ENCODE peak calls at places on chromosomes 1 and 21, in four cellular contexts. K, D, T and X are unnamed samples. For H3K4me1, the result is how much of the 10 kb centered on the place peaks cover.

GRCh38 chr21:33071878-33072306 is 2.0 kb downstream of the OLIG1 start:
- DNase-seq in T (no peak), D (no peak), K (no peak), X (no peak)

GRCh38 chr1:23727362-23727811 is 15.9 kb upstream of the ELOA start:
- DNase-seq in T (no peak), K (no peak), D (peak), X (no peak)

GRCh38 chr1:223783676-223784075 is 62.1 kb downstream of the TP53BP2 start:
- DNase-seq in T (no peak), K (no peak), D (no peak), X (no peak)

GRCh38 chr21:15766952-15767603 is 37.3 kb downstream of the USP25 start:
- DNase-seq in K (no peak), D (no peak), T (no peak), X (no peak)

GRCh38 chr1:221327954-221328353 is 413.9 kb downstream of the DUSP10 start:
- DNase-seq in K (no peak), T (no peak), D (no peak), X (no peak)

GRCh38 chr21:25759573-25759972 is 24.8 kb downstream of the GABPA start:
- DNase-seq in T (no peak), D (no peak), K (no peak), X (no peak)

GRCh38 chr1:175182347-175182746 is 10.2 kb downstream of the KIAA0040 start:
- DNase-seq in K (no peak), T (no peak), D (no peak), X (no peak)

GRCh38 chr1:185453496-185454192 is 136.6 kb upstream of the IVNS1ABP start:
- DNase-seq in T (no peak), D (no peak), K (no peak), X (no peak)

GRCh38 chr1:215001419-215002021 is 81.0 kb upstream of the KCNK2 start:
- DNase-seq in D (no peak), T (no peak), K (no peak), X (no peak)

GRCh38 chr1:181129771-181130606 is 41.5 kb downstream of the IER5 start:
- DNase-seq in D (no peak), T (no peak), K (no peak), X (no peak)

GRCh38 chr1:170720661-170721060 is 56.7 kb downstream of the PRRX1 start:
- DNase-seq in T (no peak), K (no peak), D (no peak), X (no peak)

GRCh38 chr1:24236170-24237045 is 49.3 kb upstream of the IFNLR1 start:
- DNase-seq in D (no peak), K (peak), T (no peak), X (no peak)

GRCh38 chr1:37255111-37255795 is 219.1 kb upstream of the ZC3H12A start:
- DNase-seq in D (peak), K (no peak), T (no peak), X (no peak)

GRCh38 chr1:231424950-231425805 is 3.1 kb upstream of the EGLN1 start:
- DNase-seq in K (no peak), D (peak), T (no peak), X (no peak)

GRCh38 chr1:243596441-243597183 is 253.4 kb downstream of the AKT3 start:
- DNase-seq in T (peak), K (no peak), D (no peak), X (no peak)

GRCh38 chr1:1630191-1630964 is 1.6 kb upstream of the MMP23B start:
- DNase-seq in K (no peak), D (no peak), T (peak), X (no peak)

GRCh38 chr1:225517697-225518096 is 89.9 kb upstream of the LBR start:
- DNase-seq in T (no peak), K (no peak), D (no peak), X (no peak)

GRCh38 chr1:230977781-230978490 is 725 bp downstream of the TTC13 start:
- DNase-seq in K (peak), T (peak), D (peak), X (no peak)

GRCh38 chr1:164602480-164603093 is 43.6 kb downstream of the PBX1 start:
- DNase-seq in D (peak), T (no peak), K (no peak), X (no peak)

GRCh38 chr21:45873866-45874265 is 107.7 kb upstream of the COL6A1 start:
- DNase-seq in K (no peak), D (no peak), T (no peak), X (no peak)

GRCh38 chr1:186722711-186723309 is 42.6 kb upstream of the PTGS2 start:
- DNase-seq in T (no peak), D (no peak), K (peak), X (no peak)

GRCh38 chr1:59990470-59990869 is 63.9 kb upstream of the CYP2J2 start:
- DNase-seq in D (no peak), K (no peak), T (no peak), X (no peak)

GRCh38 chr1:58941471-58942289 is 157.8 kb upstream of the JUN start:
- DNase-seq in K (no peak), D (peak), T (peak), X (no peak)

GRCh38 chr1:213670692-213671023 is 317.1 kb upstream of the PROX1 start:
- DNase-seq in K (no peak), T (no peak), D (no peak), X (no peak)

GRCh38 chr1:158008630-158009029 is 15.2 kb downstream of the KIRREL1 start:
- DNase-seq in D (no peak), K (no peak), T (no peak), X (no peak)

GRCh38 chr21:34952701-34953100 is 96.4 kb downstream of the RUNX1 start:
- DNase-seq in D (no peak), T (no peak), K (no peak), X (no peak)

GRCh38 chr1:207698822-207699483 is 52.9 kb upstream of the CD46 start:
- DNase-seq in T (no peak), K (peak), D (peak), X (no peak)

GRCh38 chr1:171017431-171017830 is 73.3 kb upstream of the FMO3 start:
- DNase-seq in D (no peak), T (no peak), K (no peak), X (no peak)

GRCh38 chr1:229538945-229539344 is 19.6 kb downstream of the ABCB10 start:
- DNase-seq in D (no peak), K (no peak), T (no peak), X (no peak)

GRCh38 chr1:192506741-192507155 is 68.8 kb upstream of the RGS1 start:
- DNase-seq in K (peak), D (no peak), T (peak), X (no peak)

GRCh38 chr1:196856053-196856452 is 31.8 kb upstream of the CFHR4 start:
- DNase-seq in T (no peak), D (no peak), K (no peak), X (no peak)

GRCh38 chr1:235639586-235640205 is 9.9 kb downstream of the GNG4 start:
- DNase-seq in D (no peak), K (no peak), T (no peak), X (no peak)

GRCh38 chr1:196517193-196517592 is 91.0 kb downstream of the KCNT2 start:
- DNase-seq in D (no peak), T (no peak), K (no peak), X (no peak)

GRCh38 chr1:111631502-111631901 is 11.9 kb downstream of the RAP1A start:
- DNase-seq in K (no peak), T (no peak), D (no peak), X (no peak)

GRCh38 chr1:111628153-111628552 is 8.6 kb downstream of the RAP1A start:
- DNase-seq in K (no peak), T (no peak), D (no peak), X (no peak)

GRCh38 chr1:111633736-111634135 is 14.1 kb downstream of the RAP1A start:
- DNase-seq in D (no peak), T (no peak), K (no peak), X (no peak)

GRCh38 chr1:111625263-111625662 is 5.7 kb downstream of the RAP1A start:
- DNase-seq in T (no peak), D (no peak), K (no peak), X (no peak)

GRCh38 chr1:111629190-111629954 is 9.8 kb downstream of the RAP1A start:
- DNase-seq in T (no peak), D (no peak), K (no peak), X (no peak)
- H3K4me3 ChIP-seq in T (no peak), D (no peak), K (no peak), X (peak)

GRCh38 chr1:246580497-246581047 is 14.3 kb downstream of the CNST start:
- DNase-seq in K (no peak), T (no peak), D (no peak), X (no peak)
- H3K4me1 ChIP-seq in K (under half), T (half or more), D (under half), X (under half)

DNA sequence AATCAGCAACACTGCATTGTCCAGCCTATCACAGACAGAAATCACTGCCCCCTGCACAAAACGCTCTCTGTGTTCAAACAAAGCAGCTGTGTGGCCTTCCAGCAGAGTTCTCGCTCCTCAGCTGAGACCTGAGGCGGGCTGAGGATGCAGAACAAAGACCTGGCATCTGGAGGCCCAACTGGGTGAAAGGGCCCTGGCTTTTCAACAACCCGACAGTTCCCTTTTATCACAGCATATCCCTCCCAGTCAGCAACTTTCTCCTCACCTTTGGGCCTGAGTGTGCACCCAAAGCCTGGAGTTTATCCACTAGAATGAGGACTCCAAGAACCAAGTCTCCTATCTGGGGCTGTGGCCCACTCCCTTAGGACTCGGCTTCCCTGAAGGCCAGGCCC is 42.6 kb upstream of the A3GALT2 start:
- DNase-seq in T (no peak), K (no peak), D (no peak), X (no peak)
- H3K4me3 ChIP-seq in T (no peak), K (no peak), D (no peak), X (peak)

DNA sequence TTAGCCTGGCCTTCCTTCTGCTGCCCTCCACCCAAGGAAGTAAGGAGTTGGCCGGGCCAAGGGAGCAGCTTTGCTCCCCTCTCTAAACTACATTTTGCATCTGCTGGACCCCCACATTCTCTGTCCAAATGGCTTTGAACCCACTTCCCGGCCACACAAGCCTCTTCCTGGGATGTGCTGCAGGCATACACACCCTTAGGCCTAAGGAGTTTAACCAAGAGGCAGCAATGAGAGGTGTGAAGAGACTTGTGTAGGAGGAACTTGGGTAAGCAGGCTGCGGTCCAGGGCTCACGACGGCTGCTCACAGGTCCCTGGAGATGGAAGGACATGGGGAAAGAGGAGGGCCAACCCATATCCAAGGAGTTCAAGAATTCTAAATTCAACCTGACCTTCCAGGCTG is 196.7 kb upstream of the SGIP1 start:
- DNase-seq in T (no peak), D (no peak), K (no peak), X (no peak)
- H3K4me1 ChIP-seq in T (half or more), D (under half), K (half or more), X (under half)

GRCh38 chr1:30908886-30909777 is 574 bp upstream of the SDC3 start:
- DNase-seq in T (peak), K (no peak), D (no peak), X (peak)
- H3K4me3 ChIP-seq in T (peak), K (peak), D (peak), X (peak)

GRCh38 chr1:210775289-210775688 is 358.7 kb downstream of the KCNH1 start:
- DNase-seq in T (no peak), D (no peak), K (no peak), X (no peak)
- H3K4me1 ChIP-seq in T (under half), D (under half), K (under half), X (under half)

GRCh38 chr1:41367102-41367537 is 5.9 kb downstream of the FOXO6 start:
- DNase-seq in D (no peak), K (no peak), T (no peak), X (no peak)
- H3K4me3 ChIP-seq in D (no peak), K (no peak), T (no peak), X (no peak)